ENCODE peak calls at places on chromosomes 7 and 10, in ten cellular contexts. M is CD8-positive, alpha-beta T cell; D is Peyer's patch; H is heart right ventricle; U is lower lobe of right lung; T is CD4-positive, alpha-beta T cell; P is transverse colon; Z is AG04450; F is cardiac muscle cell; X is left ventricle myocardium inferior. N is an unnamed sample.

GRCh38 chr7:113015038-113015645 is 71.5 kb downstream of the GPR85 start:
- DNase-seq in M (no peak), D (no peak), H (no peak), U (no peak), T (no peak), P (no peak), Z (no peak), F (peak; percentile 37), X (no peak), N (peak; percentile 6)

GRCh38 chr7:38973760-38974159 is 3.9 kb upstream of the POU6F2 start:
- DNase-seq in M (no peak), D (no peak), H (no peak), U (no peak), T (no peak), P (no peak), Z (no peak), F (no peak), X (no peak), N (no peak)

GRCh38 chr7:112199035-112199655 is 7.1 kb downstream of the DOCK4 start:
- DNase-seq in M (no peak), D (no peak), H (no peak), U (no peak), T (no peak), P (no peak), Z (no peak), F (no peak), X (no peak), N (no peak)

GRCh38 chr10:68156373-68157185 is 47.3 kb downstream of the MYPN start:
- DNase-seq in M (peak; percentile 58), D (peak; percentile 58), H (no peak), U (no peak), T (peak; percentile 53), P (peak; percentile 72), Z (no peak), F (peak; percentile 40), X (no peak), N (peak; percentile 78)

GRCh38 chr10:110865184-110865803 is 6.4 kb upstream of the PDCD4 start:
- DNase-seq in M (no peak), D (no peak), H (no peak), U (no peak), T (no peak), P (no peak), Z (no peak), F (no peak), X (no peak), N (peak; percentile 84)

GRCh38 chr10:97764519-97764931 is 7.3 kb downstream of the SFRP5 start:
- DNase-seq in M (no peak), D (peak; percentile 26), H (no peak), U (peak; percentile 24), T (no peak), P (no peak), Z (no peak), F (no peak), X (no peak), N (peak; percentile 40)

GRCh38 chr10:55989188-55989587 is 371.9 kb downstream of the ZWINT start:
- DNase-seq in M (no peak), D (no peak), H (no peak), U (no peak), T (no peak), P (no peak), Z (no peak), F (no peak), X (no peak), N (no peak)

GRCh38 chr10:59847326-59847725 is 59.0 kb downstream of the CCDC6 start:
- DNase-seq in M (no peak), D (no peak), H (no peak), U (no peak), T (no peak), P (no peak), Z (no peak), F (no peak), X (no peak), N (no peak)

GRCh38 chr10:62178568-62178967 is 90.1 kb downstream of the RTKN2 start:
- DNase-seq in M (no peak), D (no peak), H (no peak), U (no peak), T (no peak), P (no peak), Z (no peak), F (no peak), X (no peak), N (no peak)

GRCh38 chr10:108410231-108410630 is 1245.7 kb upstream of the SORCS1 start:
- DNase-seq in M (no peak), D (no peak), H (no peak), U (no peak), T (no peak), P (no peak), Z (no peak), F (no peak), X (no peak), N (no peak)

GRCh38 chr10:108413954-108414353 is 1249.4 kb upstream of the SORCS1 start:
- DNase-seq in M (no peak), D (no peak), H (no peak), U (no peak), T (no peak), P (no peak), Z (no peak), F (no peak), X (no peak), N (no peak)

GRCh38 chr10:108411181-108411580 is 1246.7 kb upstream of the SORCS1 start:
- DNase-seq in M (no peak), D (no peak), H (no peak), U (no peak), T (no peak), P (no peak), Z (no peak), F (no peak), X (no peak), N (no peak)

GRCh38 chr10:108412323-108412722 is 1247.8 kb upstream of the SORCS1 start:
- DNase-seq in M (no peak), D (no peak), H (no peak), U (no peak), T (no peak), P (no peak), Z (no peak), F (no peak), X (no peak), N (no peak)

GRCh38 chr10:108409316-108409715 is 1244.8 kb upstream of the SORCS1 start:
- DNase-seq in M (no peak), D (no peak), H (no peak), U (no peak), T (no peak), P (no peak), Z (no peak), F (no peak), X (no peak), N (no peak)
- H3K9me3 ChIP-seq in M (no peaks in the 10 kb centered on the region), D (no peaks in the 10 kb centered on the region), H (no peaks in the 10 kb centered on the region), U (no peaks in the 10 kb centered on the region), T (peaks cover 7% of the 10 kb centered on the region), P (no peaks in the 10 kb centered on the region), Z (peaks cover 2% of the 10 kb centered on the region), F (no peaks in the 10 kb centered on the region), X (no peaks in the 10 kb centered on the region), N (no peaks in the 10 kb centered on the region)

DNA sequence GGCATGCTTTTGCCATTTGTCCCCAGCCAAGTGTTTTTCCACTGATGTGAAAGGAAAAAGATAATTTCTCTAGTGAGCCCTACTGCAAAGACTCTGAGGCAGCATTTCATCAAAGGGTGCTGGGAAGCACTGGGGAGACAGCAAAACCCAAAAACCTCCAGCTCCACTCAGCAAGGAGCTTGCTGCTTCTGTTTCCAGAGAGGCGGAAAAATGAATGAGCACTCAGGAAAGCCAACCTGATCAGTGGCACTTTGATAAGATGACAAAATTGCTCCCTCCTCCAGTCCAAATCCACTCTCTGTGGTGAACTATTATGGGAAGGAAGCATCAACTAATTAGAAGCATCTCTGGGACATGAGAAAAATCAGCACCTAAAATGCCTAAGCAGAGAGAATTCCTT is 68.2 kb downstream of the ATXN7L1 start:
- DNase-seq in M (no peak), D (no peak), H (no peak), U (no peak), T (no peak), P (no peak), Z (no peak), F (no peak), X (no peak), N (no peak)
- H3K9me3 ChIP-seq in M (no peaks in the 10 kb centered on the region), D (no peaks in the 10 kb centered on the region), H (no peaks in the 10 kb centered on the region), U (no peaks in the 10 kb centered on the region), T (no peaks in the 10 kb centered on the region), P (no peaks in the 10 kb centered on the region), Z (no peaks in the 10 kb centered on the region), F (no peaks in the 10 kb centered on the region), X (no peaks in the 10 kb centered on the region), N (no peaks in the 10 kb centered on the region)

DNA sequence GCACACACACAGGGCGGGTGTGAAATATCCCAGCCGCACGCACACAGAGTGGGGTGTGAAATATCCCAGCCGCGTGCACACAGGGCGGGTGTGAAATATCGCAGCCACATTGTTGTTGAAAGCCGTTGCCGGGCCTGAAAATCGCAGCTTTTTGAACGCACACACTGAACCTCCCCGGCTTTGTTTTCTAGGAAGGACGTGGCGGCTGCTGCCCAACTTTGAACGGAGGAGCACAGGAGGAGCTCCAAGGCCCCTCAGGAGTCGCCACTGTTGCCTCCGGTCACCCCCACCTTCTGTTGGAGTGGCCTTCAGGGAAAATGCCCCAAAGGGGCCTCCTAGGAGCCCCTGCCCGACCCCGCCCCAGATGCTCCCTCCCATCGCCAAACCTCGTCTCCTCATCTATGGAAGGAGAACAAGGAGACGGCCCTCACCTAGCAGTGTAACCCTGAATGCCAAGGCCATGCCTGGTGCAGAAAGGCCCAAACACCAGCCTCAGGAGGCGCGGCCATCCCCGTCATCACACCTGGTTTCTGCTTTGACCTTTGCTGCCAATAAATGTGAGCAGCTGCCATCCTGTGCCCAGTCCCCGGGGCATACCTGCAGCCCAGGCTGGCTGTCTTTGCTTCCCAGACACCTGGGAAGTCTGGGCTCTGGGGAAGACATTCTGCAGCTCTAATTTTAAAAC is 318.6 kb downstream of the PTPRN2 start:
- DNase-seq in M (no peak), D (no peak), H (no peak), U (no peak), T (no peak), P (peak; percentile 75), Z (no peak), F (no peak), X (no peak), N (peak; percentile 90)
- H3K9me3 ChIP-seq in M (no peaks in the 10 kb centered on the region), D (no peaks in the 10 kb centered on the region), H (no peaks in the 10 kb centered on the region), U (no peaks in the 10 kb centered on the region), T (no peaks in the 10 kb centered on the region), P (no peaks in the 10 kb centered on the region), Z (peaks cover 97% of the 10 kb centered on the region), F (no peaks in the 10 kb centered on the region), X (no peaks in the 10 kb centered on the region), N (no peaks in the 10 kb centered on the region)

GRCh38 chr7:90973146-90973545 is 291.1 kb upstream of the FZD1 start:
- DNase-seq in M (no peak), D (no peak), H (no peak), U (no peak), T (no peak), P (no peak), Z (no peak), F (no peak), X (no peak), N (no peak)
- H3K9me3 ChIP-seq in M (no peaks in the 10 kb centered on the region), D (no peaks in the 10 kb centered on the region), H (no peaks in the 10 kb centered on the region), U (peaks cover 5% of the 10 kb centered on the region), T (peaks cover 6% of the 10 kb centered on the region), P (peaks cover 4% of the 10 kb centered on the region), Z (no peaks in the 10 kb centered on the region), F (no peaks in the 10 kb centered on the region), X (peaks cover 13% of the 10 kb centered on the region), N (no peaks in the 10 kb centered on the region)

N was measured in small intestine.